ENCODE peak calls at places on chromosome 5, in four cellular contexts. One of them, this sample, is unnamed.

GRCh38 chr5:150410524-150411244 is 2.0 kb downstream of the CD74 start:
- DNase-seq in HepG2: peak; percentile 59
- DNase-seq in WTC11: peak; percentile 48
- DNase-seq in K562: no peak
- DNase-seq in this sample: peak; percentile 71

GRCh38 chr5:67547682-67548081 is 351.1 kb upstream of the CD180 start:
- DNase-seq in K562: no peak
- DNase-seq in WTC11: no peak
- DNase-seq in HepG2: no peak
- DNase-seq in this sample: no peak

GRCh38 chr5:31853398-31854135 is 214.6 kb downstream of the PDZD2 start:
- DNase-seq in WTC11: no peak
- DNase-seq in HepG2: no peak
- DNase-seq in K562: no peak
- DNase-seq in this sample: no peak

GRCh38 chr5:62922191-62922590 is 343.6 kb downstream of the LRRC70 start:
- DNase-seq in HepG2: no peak
- DNase-seq in K562: no peak
- DNase-seq in WTC11: no peak
- DNase-seq in this sample: no peak

GRCh38 chr5:1161832-1162229 is 39.6 kb upstream of the SLC6A19 start:
- DNase-seq in HepG2: no peak
- DNase-seq in K562: no peak
- DNase-seq in WTC11: no peak
- DNase-seq in this sample: no peak

GRCh38 chr5:1359031-1359645 is 14.2 kb upstream of the CLPTM1L start:
- DNase-seq in WTC11: no peak
- DNase-seq in HepG2: no peak
- DNase-seq in K562: no peak
- DNase-seq in this sample: no peak

GRCh38 chr5:100731768-100732167 is 171.3 kb downstream of the ST8SIA4 start:
- DNase-seq in HepG2: no peak
- DNase-seq in K562: no peak
- DNase-seq in WTC11: no peak
- DNase-seq in this sample: peak; percentile 52

GRCh38 chr5:171840066-171840465 is 54.4 kb downstream of the SMIM23 start:
- DNase-seq in HepG2: no peak
- DNase-seq in K562: peak; percentile 46
- DNase-seq in WTC11: no peak
- DNase-seq in this sample: no peak

GRCh38 chr5:179318193-179318955 is 26.9 kb downstream of the ADAMTS2 start:
- DNase-seq in HepG2: no peak
- DNase-seq in WTC11: peak; percentile 17
- DNase-seq in K562: no peak
- DNase-seq in this sample: no peak

GRCh38 chr5:159345861-159346260 is 15.6 kb upstream of the IL12B start:
- DNase-seq in HepG2: no peak
- DNase-seq in WTC11: no peak
- DNase-seq in K562: no peak
- DNase-seq in this sample: no peak

GRCh38 chr5:98443916-98444315 is 329.5 kb upstream of the RGMB start:
- DNase-seq in HepG2: no peak
- DNase-seq in WTC11: no peak
- DNase-seq in K562: no peak
- DNase-seq in this sample: no peak

GRCh38 chr5:126172812-126173211 is 250.4 kb upstream of the GRAMD2B start:
- DNase-seq in HepG2: no peak
- DNase-seq in WTC11: no peak
- DNase-seq in K562: no peak
- DNase-seq in this sample: no peak

GRCh38 chr5:135186662-135187522 is 152.9 kb upstream of the PITX1 start:
- DNase-seq in WTC11: no peak
- DNase-seq in K562: peak; percentile 63
- DNase-seq in HepG2: no peak
- DNase-seq in this sample: no peak

GRCh38 chr5:53819482-53819881 is 259.0 kb downstream of the NDUFS4 start:
- DNase-seq in WTC11: no peak
- DNase-seq in K562: peak; percentile 50
- DNase-seq in HepG2: no peak
- DNase-seq in this sample: no peak

GRCh38 chr5:151224372-151224771 is 480 bp upstream of the CCDC69 start:
- DNase-seq in HepG2: no peak
- DNase-seq in K562: no peak
- DNase-seq in WTC11: no peak
- DNase-seq in this sample: no peak

GRCh38 chr5:137453476-137454080 is 45.5 kb downstream of the SPOCK1 start:
- DNase-seq in HepG2: peak; percentile 5
- DNase-seq in K562: no peak
- DNase-seq in WTC11: no peak
- DNase-seq in this sample: no peak

DNA sequence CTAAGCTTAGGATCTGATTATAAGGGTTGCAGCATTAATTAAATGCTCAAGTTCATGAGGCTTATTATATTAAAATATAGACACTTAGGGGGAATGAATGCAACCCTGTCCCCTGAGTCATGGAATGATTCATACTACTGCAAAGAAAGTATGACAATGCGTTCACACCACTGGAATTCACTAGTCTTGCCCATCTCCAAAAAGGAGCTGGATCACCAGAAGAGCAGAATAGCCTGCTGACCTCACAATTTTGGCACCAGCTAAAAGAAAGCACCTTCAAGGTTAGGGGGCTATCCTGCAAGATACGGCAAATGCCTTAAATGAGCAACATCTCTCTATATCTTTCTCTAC is 32.0 kb upstream of the TMED7 start:
- DNase-seq in WTC11: no peak
- DNase-seq in HepG2: no peak
- DNase-seq in K562: no peak
- DNase-seq in this sample: no peak
- TF ChIP-seq TCF7 in WTC11: no peak
- TF ChIP-seq TCF7 in HepG2: no peak
- TF ChIP-seq TCF7 in K562: no peak
- TF ChIP-seq TCF7 in this sample: no peak

GRCh38 chr5:139052975-139053374 is 145.2 kb downstream of the SIL1 start:
- DNase-seq in HepG2: no peak
- DNase-seq in WTC11: no peak
- DNase-seq in K562: no peak
- DNase-seq in this sample: no peak
- TF ChIP-seq TCF7 in HepG2: no peak
- TF ChIP-seq TCF7 in WTC11: no peak
- TF ChIP-seq TCF7 in K562: no peak
- TF ChIP-seq TCF7 in this sample: no peak

DNA sequence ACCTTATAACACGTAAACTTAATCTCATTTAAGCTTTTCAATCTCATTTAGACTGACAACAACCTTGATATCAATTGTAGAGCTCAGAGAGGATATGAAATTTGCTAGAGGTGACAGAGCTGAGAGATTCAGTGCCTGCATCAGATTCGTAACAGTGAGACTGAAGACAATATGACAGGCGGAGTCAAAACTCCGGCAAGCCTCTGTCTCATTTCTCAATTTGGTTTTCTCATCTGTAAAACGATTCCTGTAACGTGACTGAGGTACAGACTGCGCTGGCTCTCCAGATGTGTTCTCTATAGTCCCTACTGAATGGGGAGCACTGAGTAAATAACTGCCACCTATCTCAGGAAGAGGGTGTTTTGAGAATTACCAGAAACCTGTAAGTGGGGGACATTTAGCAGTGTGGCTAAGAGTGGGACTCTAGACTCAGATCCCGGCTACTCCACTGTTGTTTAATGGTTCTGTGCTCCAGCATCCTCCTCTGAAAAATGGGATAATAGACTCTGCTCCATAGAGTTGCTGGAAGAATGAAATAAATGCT is 3.0 kb upstream of the MCIDAS start:
- DNase-seq in HepG2: no peak
- DNase-seq in WTC11: no peak
- DNase-seq in K562: no peak
- DNase-seq in this sample: no peak
- TF ChIP-seq TCF7 in HepG2: no peak
- TF ChIP-seq TCF7 in WTC11: no peak
- TF ChIP-seq TCF7 in K562: no peak
- TF ChIP-seq TCF7 in this sample: no peak

DNA sequence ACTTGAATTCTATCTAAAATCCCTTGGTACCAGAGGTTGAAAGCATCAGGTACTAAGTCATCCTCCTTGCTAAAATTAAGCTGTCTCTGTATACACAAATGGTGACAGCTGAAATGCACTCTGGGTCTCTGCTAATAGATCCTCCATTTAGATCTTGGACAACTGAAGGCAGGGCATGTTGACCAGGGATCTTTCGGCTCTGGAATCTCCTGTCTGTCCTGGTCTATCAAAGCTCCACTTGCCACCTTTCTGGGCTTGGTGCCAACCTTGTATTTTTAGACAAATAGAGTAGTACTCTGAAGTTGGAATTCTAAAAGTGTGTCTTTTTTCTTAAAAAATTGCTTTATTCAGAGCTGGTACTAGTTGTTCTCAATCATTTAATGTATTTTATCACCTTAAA is 135.2 kb upstream of the HMHB1 start:
- DNase-seq in WTC11: no peak
- DNase-seq in HepG2: peak; percentile 27
- DNase-seq in K562: no peak
- DNase-seq in this sample: no peak
- TF ChIP-seq TCF7 in WTC11: no peak
- TF ChIP-seq TCF7 in HepG2: no peak
- TF ChIP-seq TCF7 in K562: no peak
- TF ChIP-seq TCF7 in this sample: no peak

GRCh38 chr5:145130996-145131395 is 704.1 kb downstream of the PRELID2 start:
- DNase-seq in K562: no peak
- DNase-seq in HepG2: no peak
- DNase-seq in WTC11: no peak
- DNase-seq in this sample: no peak
- TF ChIP-seq TCF7 in K562: no peak
- TF ChIP-seq TCF7 in HepG2: no peak
- TF ChIP-seq TCF7 in WTC11: no peak
- TF ChIP-seq TCF7 in this sample: no peak

GRCh38 chr5:55410840-55411239 is 103.1 kb downstream of the MTREX start:
- DNase-seq in K562: no peak
- DNase-seq in HepG2: no peak
- DNase-seq in WTC11: no peak
- DNase-seq in this sample: peak; percentile 20

GRCh38 chr5:55406292-55406691 is 98.5 kb downstream of the MTREX start:
- DNase-seq in K562: no peak
- DNase-seq in WTC11: no peak
- DNase-seq in HepG2: no peak
- DNase-seq in this sample: no peak

GRCh38 chr5:55407984-55408383 is 100.2 kb downstream of the MTREX start:
- DNase-seq in K562: no peak
- DNase-seq in WTC11: no peak
- DNase-seq in HepG2: no peak
- DNase-seq in this sample: no peak

GRCh38 chr5:55409775-55410174 is 102.0 kb downstream of the MTREX start:
- DNase-seq in HepG2: no peak
- DNase-seq in K562: no peak
- DNase-seq in WTC11: no peak
- DNase-seq in this sample: no peak

DNA sequence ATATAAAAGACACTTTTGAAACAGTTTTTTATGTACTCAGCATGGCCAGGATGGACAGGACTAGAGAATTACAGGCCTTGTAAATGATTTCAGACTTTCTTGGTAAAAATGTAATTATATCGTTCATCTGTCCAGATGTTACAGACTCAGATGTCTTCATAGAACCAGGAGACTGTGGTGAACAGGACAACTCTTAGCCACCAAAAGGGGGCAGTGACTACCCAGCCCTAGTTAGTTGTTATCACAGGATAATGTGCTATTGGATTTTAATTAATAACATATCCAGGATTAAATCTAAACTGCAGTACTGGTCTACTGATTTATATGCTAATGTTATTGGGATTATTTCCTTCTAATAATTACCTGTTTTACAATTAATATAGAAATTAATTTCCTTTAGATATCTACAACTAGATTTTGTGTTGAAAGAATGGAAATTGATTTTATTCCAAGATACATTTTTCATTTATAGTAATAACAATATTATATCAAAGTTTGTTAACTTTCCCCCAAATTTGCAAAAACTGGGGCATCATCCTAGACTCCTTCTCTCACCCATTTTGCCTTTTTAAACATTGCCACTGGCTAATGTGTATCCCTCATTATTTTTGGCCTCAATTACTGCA is 99.4 kb downstream of the MTREX start:
- DNase-seq in K562: no peak
- DNase-seq in WTC11: no peak
- DNase-seq in HepG2: peak; percentile 27
- DNase-seq in this sample: no peak
- TF ChIP-seq TCF7 in K562: no peak
- TF ChIP-seq TCF7 in WTC11: no peak
- TF ChIP-seq TCF7 in HepG2: no peak
- TF ChIP-seq TCF7 in this sample: no peak

GRCh38 chr5:39755986-39756385 is 331.2 kb upstream of the DAB2 start:
- DNase-seq in HepG2: no peak
- DNase-seq in WTC11: no peak
- DNase-seq in K562: peak; percentile 22
- DNase-seq in this sample: no peak
- TF ChIP-seq TCF7 in HepG2: no peak
- TF ChIP-seq TCF7 in WTC11: no peak
- TF ChIP-seq TCF7 in K562: no peak
- TF ChIP-seq TCF7 in this sample: no peak

GRCh38 chr5:56588636-56589485 is 226.5 kb upstream of the MAP3K1 start:
- DNase-seq in K562: no peak
- DNase-seq in HepG2: no peak
- DNase-seq in WTC11: peak; percentile 47
- DNase-seq in this sample: peak; percentile 78
- TF ChIP-seq TCF7 in K562: no peak
- TF ChIP-seq TCF7 in HepG2: no peak
- TF ChIP-seq TCF7 in WTC11: no peak
- TF ChIP-seq TCF7 in this sample: no peak

This sample was measured in GM12878.